ENCODE peak calls at places on chromosome 1, in ten cellular contexts. V is ovary, X is stomach, W is prostate gland, R is HepG2, L is endothelial cell of umbilical vein, I is right lobe of liver, T is heart left ventricle, J is uterus, Z is tibial nerve. A is an unnamed sample. For H3K27me3, the result is how much of the 10 kb centered on the place peaks cover.

GRCh38 chr1:199221371-199222150 is 582.7 kb downstream of the PTPRC start:
- DNase-seq in V (no peak), X (no peak), W (no peak), R (no peak), L (no peak), I (no peak), T (no peak), J (no peak), Z (no peak), A (no peak)

GRCh38 chr1:21936366-21937031 is 611 bp downstream of the HSPG2 start:
- DNase-seq in V (peak), X (no peak), W (no peak), R (no peak), L (no peak), I (no peak), T (no peak), J (no peak), Z (no peak), A (no peak)

GRCh38 chr1:71039666-71040262 is 7.9 kb downstream of the PTGER3 start:
- DNase-seq in V (no peak), X (no peak), W (no peak), R (no peak), L (no peak), I (no peak), T (no peak), J (no peak), Z (no peak), A (no peak)

GRCh38 chr1:201017828-201018163 is 5.7 kb downstream of the KIF21B start:
- DNase-seq in V (no peak), X (no peak), W (no peak), R (no peak), L (no peak), I (no peak), T (no peak), J (no peak), Z (no peak), A (no peak)

GRCh38 chr1:30974536-30974935 is 66.0 kb upstream of the SDC3 start:
- DNase-seq in V (no peak), X (no peak), W (no peak), R (no peak), L (no peak), I (no peak), T (no peak), J (no peak), Z (no peak), A (no peak)

GRCh38 chr1:235030919-235031596 is 97.6 kb downstream of the TOMM20 start:
- DNase-seq in V (no peak), X (no peak), W (no peak), R (no peak), L (no peak), I (no peak), T (no peak), J (no peak), Z (no peak), A (peak)

GRCh38 chr1:67612690-67613322 is 72.2 kb upstream of the GADD45A start:
- DNase-seq in V (no peak), X (no peak), W (no peak), R (no peak), L (peak), I (no peak), T (peak), J (peak), Z (no peak), A (no peak)

GRCh38 chr1:230518511-230518910 is 92.4 kb upstream of the PGBD5 start:
- DNase-seq in V (no peak), X (no peak), W (no peak), R (no peak), L (no peak), I (no peak), T (no peak), J (no peak), Z (no peak), A (no peak)

GRCh38 chr1:47755368-47755990 is 241.7 kb downstream of the TRABD2B start:
- DNase-seq in V (no peak), X (peak), W (no peak), R (peak), L (no peak), I (peak), T (no peak), J (no peak), Z (no peak), A (peak)

GRCh38 chr1:39398278-39399010 is 93.0 kb upstream of the BMP8A start:
- DNase-seq in V (no peak), X (peak), W (no peak), R (peak), L (peak), I (no peak), T (peak), J (peak), Z (peak), A (peak)

GRCh38 chr1:150626150-150626549 is 3.3 kb downstream of the ENSA start:
- DNase-seq in V (no peak), X (no peak), W (no peak), R (no peak), L (no peak), I (no peak), T (no peak), J (no peak), Z (no peak), A (no peak)

GRCh38 chr1:152110860-152111514 is 4.3 kb downstream of the TCHH start:
- DNase-seq in V (no peak), X (no peak), W (no peak), R (no peak), L (peak), I (peak), T (peak), J (peak), Z (no peak), A (no peak)

GRCh38 chr1:51861669-51862068 is 16.9 kb downstream of the NRDC start:
- DNase-seq in V (no peak), X (no peak), W (no peak), R (no peak), L (no peak), I (no peak), T (no peak), J (no peak), Z (no peak), A (no peak)

GRCh38 chr1:54355931-54356679 is 50.1 kb downstream of the SSBP3 start:
- DNase-seq in V (no peak), X (no peak), W (no peak), R (peak), L (no peak), I (no peak), T (no peak), J (no peak), Z (no peak), A (no peak)

GRCh38 chr1:19074361-19074901 is 118.0 kb upstream of the IFFO2 start:
- DNase-seq in V (no peak), X (no peak), W (no peak), R (no peak), L (no peak), I (no peak), T (no peak), J (no peak), Z (no peak), A (no peak)

DNA sequence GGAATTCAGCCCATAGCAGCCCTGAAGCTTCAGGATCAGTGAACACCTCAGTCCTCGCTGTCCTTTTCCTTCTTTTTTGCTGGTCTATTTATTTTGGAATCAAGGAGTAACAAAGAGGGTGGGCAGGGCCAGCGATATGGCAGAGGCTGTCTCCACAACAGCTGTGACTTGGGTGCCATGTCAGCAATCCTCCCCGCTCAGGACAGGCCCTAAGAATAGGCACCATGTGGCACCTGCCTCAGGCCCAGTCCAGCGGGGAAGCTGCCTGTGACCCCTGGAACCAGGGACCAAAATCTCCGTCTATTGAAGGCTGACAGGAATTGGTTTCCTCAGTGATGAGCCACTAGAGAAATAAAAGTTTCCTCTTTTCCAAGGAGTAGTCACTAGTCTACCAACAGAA is 58.6 kb upstream of the TNR start:
- DNase-seq in V (no peak), X (no peak), W (no peak), R (no peak), L (no peak), I (no peak), T (no peak), J (no peak), Z (no peak), A (no peak)
- H3K27me3 ChIP-seq in V (under half), X (under half), W (under half), R (under half), L (under half), I (under half), T (under half), J (under half), Z (under half), A (under half)

GRCh38 chr1:36211307-36211706 is 12.9 kb upstream of the THRAP3 start:
- DNase-seq in V (no peak), X (no peak), W (no peak), R (no peak), L (no peak), I (no peak), T (no peak), J (no peak), Z (no peak), A (no peak)
- TF ChIP-seq POLR2A in V (no peak), X (no peak), W (no peak), R (no peak), L (no peak), I (no peak), T (no peak), J (no peak), Z (no peak), A (no peak)

GRCh38 chr1:160539896-160540858 is 17.1 kb upstream of the SLAMF6 start:
- DNase-seq in V (no peak), X (peak), W (no peak), R (peak), L (peak), I (no peak), T (peak), J (no peak), Z (no peak), A (no peak)

GRCh38 chr1:160540859-160541233 is 17.8 kb upstream of the SLAMF6 start:
- DNase-seq in V (no peak), X (no peak), W (no peak), R (no peak), L (no peak), I (no peak), T (no peak), J (no peak), Z (no peak), A (no peak)

GRCh38 chr1:160537714-160538665 is 14.9 kb upstream of the SLAMF6 start:
- DNase-seq in V (no peak), X (no peak), W (no peak), R (no peak), L (no peak), I (no peak), T (no peak), J (no peak), Z (no peak), A (no peak)

GRCh38 chr1:160538985-160539651 is 16.1 kb upstream of the SLAMF6 start:
- DNase-seq in V (no peak), X (peak), W (no peak), R (peak), L (no peak), I (no peak), T (no peak), J (no peak), Z (no peak), A (no peak)

GRCh38 chr1:160534823-160535605 is 12.0 kb upstream of the SLAMF6 start:
- DNase-seq in V (no peak), X (no peak), W (no peak), R (no peak), L (no peak), I (no peak), T (no peak), J (no peak), Z (no peak), A (no peak)
- TF ChIP-seq CTCF in V (no peak), X (no peak), W (no peak), R (no peak), L (no peak), I (no peak), T (no peak), J (no peak), Z (no peak), A (no peak)

DNA sequence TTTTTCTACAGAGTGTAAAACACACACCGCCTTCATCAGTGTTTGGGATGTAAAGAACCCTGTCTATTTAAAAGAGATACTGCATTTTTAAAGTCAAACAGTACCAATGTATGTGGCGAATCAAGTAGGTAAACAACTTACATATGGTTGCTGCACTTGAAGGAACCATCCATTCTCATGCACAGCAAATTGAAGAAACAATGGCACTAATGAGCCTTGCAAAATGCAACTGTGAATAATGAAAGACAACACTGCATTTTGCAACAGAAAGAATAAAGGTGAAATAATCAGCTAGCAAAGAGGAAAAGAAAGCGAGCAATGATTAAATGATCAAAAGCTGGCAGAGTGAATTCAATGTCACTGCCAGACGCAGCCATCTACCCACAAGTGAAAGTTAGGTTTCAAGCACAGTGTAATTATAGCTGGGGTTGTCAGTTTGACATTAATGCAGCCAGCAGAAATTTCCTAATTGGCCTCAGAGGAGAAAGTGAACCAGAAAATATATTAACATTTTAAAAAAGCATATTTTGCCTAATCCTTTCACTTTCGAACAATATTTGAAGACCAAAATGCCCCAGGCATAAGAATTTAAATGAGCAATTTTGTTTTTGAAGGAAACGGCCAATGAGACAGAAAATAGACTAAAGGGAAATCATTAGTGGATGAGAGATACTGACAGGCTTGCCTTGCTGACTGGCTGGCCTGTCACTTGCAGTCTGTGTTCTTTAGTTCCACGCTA is 11.0 kb upstream of the BARHL2 start:
- DNase-seq in V (no peak), X (no peak), W (no peak), R (no peak), L (no peak), I (no peak), T (no peak), J (no peak), Z (no peak), A (no peak)
- H3K27me3 ChIP-seq in V (under half), X (half or more), W (half or more), R (under half), L (half or more), I (half or more), T (half or more), J (half or more), Z (half or more), A (half or more)

GRCh38 chr1:32072622-32073386 is at the start of gene TMEM39B:
- DNase-seq in V (peak), X (peak), W (peak), R (peak), L (peak), I (peak), T (peak), J (peak), Z (peak), A (peak)
- TF ChIP-seq POLR2A in V (peak), X (no peak), W (peak), R (peak), L (peak), I (peak), T (no peak), J (peak), Z (no peak), A (no peak)

DNA sequence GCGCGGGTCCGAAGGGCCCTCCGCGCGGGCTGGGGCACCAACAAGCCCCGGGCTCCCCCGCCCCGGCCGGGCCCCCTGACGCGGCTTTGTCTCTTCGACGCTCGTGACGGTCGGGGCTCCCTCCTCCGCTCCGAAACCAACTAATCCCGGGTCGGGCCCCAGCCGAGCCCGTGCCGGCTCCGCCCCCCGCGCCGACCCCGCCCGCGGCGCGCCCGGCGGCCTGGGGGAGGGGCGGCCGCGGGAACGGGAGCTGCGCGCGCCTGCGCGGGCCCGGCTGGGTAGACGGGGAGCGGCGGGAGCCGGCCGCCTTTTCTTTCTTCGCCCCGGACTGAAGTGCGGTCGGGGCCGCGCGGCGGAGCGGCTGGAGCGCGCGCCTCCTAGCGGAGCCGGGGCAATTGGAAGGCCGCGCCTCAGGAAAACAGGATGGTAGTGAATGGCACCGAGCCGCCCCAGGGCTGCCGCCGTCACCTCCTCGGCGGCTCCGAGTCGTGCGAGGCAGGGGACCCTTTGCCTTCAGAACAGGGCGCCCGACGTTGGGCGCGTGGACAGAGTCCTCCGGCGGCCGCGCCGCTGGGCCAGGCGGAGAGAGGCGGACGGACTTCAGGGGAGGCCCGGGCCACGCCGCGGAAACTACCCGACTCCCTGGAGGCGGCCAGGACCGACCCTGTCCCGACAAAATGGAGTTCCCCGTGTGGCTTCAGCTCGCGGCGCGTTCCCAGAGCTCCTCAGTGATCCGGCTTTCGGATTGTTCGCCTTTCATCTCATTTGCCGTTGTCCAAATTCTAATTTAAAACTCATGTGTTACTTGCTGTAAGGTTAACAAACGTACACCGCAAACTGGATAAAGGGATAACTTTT is at the start of gene TP53BP2:
- DNase-seq in V (peak), X (peak), W (peak), R (peak), L (peak), I (peak), T (peak), J (peak), Z (peak), A (peak)
- TF ChIP-seq CTCF in V (peak), X (peak), W (peak), R (peak), L (peak), I (peak), T (peak), J (peak), Z (peak), A (peak)

DNA sequence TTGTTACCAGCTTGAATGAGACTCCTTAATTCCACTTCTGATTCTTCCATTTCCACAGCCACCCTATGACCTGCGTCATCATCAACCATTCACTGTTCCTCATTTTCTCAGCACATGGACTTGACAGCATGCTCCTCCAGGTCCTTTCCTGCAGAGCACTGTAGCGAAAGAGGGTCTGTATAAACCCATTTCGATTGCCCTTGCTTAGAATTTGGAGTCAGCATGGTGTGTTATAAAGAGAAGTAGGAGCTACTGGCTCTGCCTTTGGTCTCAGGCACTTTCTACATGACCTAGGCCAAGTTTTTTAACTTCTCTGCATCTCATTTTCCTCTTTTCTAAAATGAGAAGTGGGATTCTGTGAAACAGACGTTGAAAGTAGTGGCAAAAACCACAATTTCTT is 133.8 kb downstream of the AK5 start:
- DNase-seq in V (no peak), X (no peak), W (no peak), R (no peak), L (no peak), I (no peak), T (no peak), J (no peak), Z (no peak), A (no peak)
- H3K27me3 ChIP-seq in V (under half), X (under half), W (under half), R (under half), L (under half), I (under half), T (under half), J (under half), Z (under half), A (under half)

GRCh38 chr1:155242805-155243358 is 12.4 kb downstream of the ENTREP3 start:
- DNase-seq in V (no peak), X (no peak), W (no peak), R (no peak), L (no peak), I (no peak), T (no peak), J (no peak), Z (no peak), A (no peak)

GRCh38 chr1:155241851-155242264 is 13.4 kb downstream of the ENTREP3 start:
- DNase-seq in V (no peak), X (no peak), W (no peak), R (no peak), L (no peak), I (no peak), T (no peak), J (no peak), Z (no peak), A (peak)

GRCh38 chr1:155245163-155245524 is 10.1 kb downstream of the ENTREP3 start:
- DNase-seq in V (no peak), X (no peak), W (no peak), R (no peak), L (no peak), I (no peak), T (no peak), J (no peak), Z (no peak), A (no peak)

GRCh38 chr1:155247667-155248563 is 7.4 kb downstream of the ENTREP3 start:
- DNase-seq in V (no peak), X (no peak), W (no peak), R (no peak), L (no peak), I (no peak), T (no peak), J (no peak), Z (no peak), A (no peak)

GRCh38 chr1:155244368-155245162 is 10.7 kb downstream of the ENTREP3 start:
- DNase-seq in V (peak), X (peak), W (peak), R (no peak), L (peak), I (peak), T (peak), J (peak), Z (peak), A (peak)
- TF ChIP-seq POLR2A in V (peak), X (no peak), W (peak), R (no peak), L (peak), I (peak), T (no peak), J (peak), Z (peak), A (peak)

GRCh38 chr1:208034135-208034534 is 123.2 kb upstream of the CD34 start:
- DNase-seq in V (no peak), X (no peak), W (no peak), R (no peak), L (no peak), I (no peak), T (no peak), J (no peak), Z (no peak), A (no peak)

GRCh38 chr1:208031932-208032320 is 121.0 kb upstream of the CD34 start:
- DNase-seq in V (peak), X (no peak), W (no peak), R (no peak), L (no peak), I (no peak), T (no peak), J (no peak), Z (no peak), A (no peak)

GRCh38 chr1:208031316-208031931 is 120.5 kb upstream of the CD34 start:
- DNase-seq in V (peak), X (no peak), W (no peak), R (no peak), L (no peak), I (no peak), T (no peak), J (no peak), Z (no peak), A (no peak)

GRCh38 chr1:208030320-208031091 is 119.6 kb upstream of the CD34 start:
- DNase-seq in V (peak), X (no peak), W (no peak), R (no peak), L (peak), I (no peak), T (peak), J (peak), Z (no peak), A (no peak)

GRCh38 chr1:208033236-208033635 is 122.3 kb upstream of the CD34 start:
- DNase-seq in V (no peak), X (no peak), W (no peak), R (no peak), L (no peak), I (no peak), T (no peak), J (no peak), Z (no peak), A (no peak)
- TF ChIP-seq CTCF in V (no peak), X (no peak), W (no peak), R (no peak), L (no peak), I (no peak), T (no peak), J (no peak), Z (no peak), A (no peak)

A was measured in adrenal gland.